ENCODE peak calls at places on chromosomes 2 and 18, in seven cellular contexts. R is HTR-8/SVneo; B is progenitor cell of endocrine pancreas; X is nucleus accumbens; Y is heart right ventricle; F is iPS DF 6.9; Q is stimulated activated CD4-positive, alpha-beta T cell treated with anti-CD3 and anti-CD28 coated beads, Interleukin-1b, Interleukin-23, amount 100 ng/mL, for 4 hours. Z is an unnamed sample.

GRCh38 chr18:37476182-37476581 is 89.4 kb downstream of the CELF4 start:
- DNase-seq in R (peak; percentile 14), B (peak; percentile 15), X (peak; percentile 9), Y (no peak), F (no peak), Q (no peak), Z (no peak)

GRCh38 chr2:158202151-158202778 is 100.6 kb downstream of the UPP2 start:
- DNase-seq in R (peak; percentile 14), B (no peak), X (no peak), Y (no peak), F (no peak), Q (no peak), Z (no peak)

GRCh38 chr2:137969418-137969765 is 5.1 kb downstream of the HNMT start:
- DNase-seq in R (peak; percentile 51), B (no peak), X (no peak), Y (peak; percentile 41), F (no peak), Q (no peak), Z (no peak)

GRCh38 chr2:25566094-25566493 is 107.3 kb downstream of the DTNB start:
- DNase-seq in R (no peak), B (no peak), X (no peak), Y (no peak), F (no peak), Q (no peak), Z (no peak)

GRCh38 chr2:222568866-222569265 is 87.0 kb downstream of the FARSB start:
- DNase-seq in R (no peak), B (no peak), X (no peak), Y (peak; percentile 44), F (no peak), Q (no peak), Z (peak; percentile 29)

GRCh38 chr18:27685807-27686412 is 491.0 kb downstream of the CDH2 start:
- DNase-seq in R (no peak), B (no peak), X (no peak), Y (no peak), F (no peak), Q (no peak), Z (no peak)

GRCh38 chr2:121173806-121174205 is 111.2 kb downstream of the TFCP2L1 start:
- DNase-seq in R (no peak), B (no peak), X (no peak), Y (no peak), F (no peak), Q (no peak), Z (no peak)

GRCh38 chr18:79933765-79934164 is 17.7 kb downstream of the SLC66A2 start:
- DNase-seq in R (no peak), B (no peak), X (no peak), Y (no peak), F (no peak), Q (no peak), Z (peak; percentile 2)

GRCh38 chr18:29164993-29165599 is 988.2 kb upstream of the CDH2 start:
- DNase-seq in R (no peak), B (no peak), X (no peak), Y (no peak), F (no peak), Q (no peak), Z (no peak)

GRCh38 chr2:60706021-60706420 is 50.0 kb upstream of the PAPOLG start:
- DNase-seq in R (no peak), B (no peak), X (no peak), Y (no peak), F (no peak), Q (no peak), Z (no peak)

GRCh38 chr2:232013701-232014353 is 52.3 kb downstream of the DIS3L2 start:
- DNase-seq in R (peak; percentile 77), B (no peak), X (no peak), Y (no peak), F (no peak), Q (no peak), Z (no peak)

GRCh38 chr18:45843019-45843418 is 17.5 kb downstream of the SIGLEC15 start:
- DNase-seq in R (no peak), B (no peak), X (no peak), Y (no peak), F (no peak), Q (no peak), Z (no peak)

GRCh38 chr2:62654423-62654791 is 51.1 kb upstream of the EHBP1 start:
- DNase-seq in R (no peak), B (no peak), X (no peak), Y (no peak), F (no peak), Q (no peak), Z (no peak)

GRCh38 chr2:161416633-161417427 is 733 bp downstream of the TBR1 start:
- DNase-seq in R (no peak), B (no peak), X (peak; percentile 4), Y (no peak), F (no peak), Q (no peak), Z (no peak)

GRCh38 chr2:69798466-69798908 is 31.0 kb upstream of the GMCL1 start:
- DNase-seq in R (peak; percentile 26), B (no peak), X (no peak), Y (peak; percentile 7), F (no peak), Q (no peak), Z (peak; percentile 42)

GRCh38 chr2:72931280-72931910 is 14.1 kb downstream of the EMX1 start:
- DNase-seq in R (peak; percentile 67), B (no peak), X (no peak), Y (no peak), F (no peak), Q (no peak), Z (no peak)

GRCh38 chr2:190267302-190267701 is 52.3 kb downstream of the HIBCH start:
- DNase-seq in R (peak; percentile 18), B (no peak), X (no peak), Y (no peak), F (no peak), Q (no peak), Z (no peak)

GRCh38 chr2:163686289-163686688 is 49.5 kb downstream of the FIGN start:
- DNase-seq in R (no peak), B (no peak), X (no peak), Y (no peak), F (no peak), Q (no peak), Z (no peak)

GRCh38 chr2:168699834-168700417 is 102.5 kb upstream of the NOSTRIN start:
- DNase-seq in R (no peak), B (no peak), X (peak; percentile 8), Y (peak; percentile 85), F (no peak), Q (no peak), Z (peak; percentile 87)

GRCh38 chr2:64325852-64326577 is 127.9 kb upstream of the LGALSL start:
- DNase-seq in R (no peak), B (no peak), X (no peak), Y (no peak), F (no peak), Q (no peak), Z (no peak)

GRCh38 chr2:1538663-1539062 is 125.4 kb downstream of the TPO start:
- DNase-seq in R (no peak), B (no peak), X (no peak), Y (no peak), F (peak; percentile 50), Q (no peak), Z (no peak)

GRCh38 chr2:54872783-54873182 is 149.3 kb downstream of the EML6 start:
- DNase-seq in R (no peak), B (no peak), X (no peak), Y (no peak), F (no peak), Q (no peak), Z (no peak)

GRCh38 chr2:177313162-177313781 is 48.7 kb upstream of the NFE2L2 start:
- DNase-seq in R (no peak), B (no peak), X (no peak), Y (no peak), F (no peak), Q (no peak), Z (no peak)